ENCODE peak calls at places on chromosomes 2 and 18, in seven cellular contexts. R is GM12878, U is adrenal gland, T is K562, M is tibial nerve, S is spleen, X is HepG2. J is an unnamed sample.

GRCh38 chr2:71925268-71926097 is 222.2 kb downstream of the CYP26B1 start:
- DNase-seq in T (no peak), U (no peak), X (no peak), S (no peak), R (no peak), M (no peak), J (no peak)

GRCh38 chr2:105380432-105381118 is 18.3 kb downstream of the FHL2 start:
- DNase-seq in U (no peak), M (no peak), T (no peak), X (no peak), S (no peak), R (no peak), J (no peak)

GRCh38 chr2:85999131-85999831 is 106.4 kb downstream of the POLR1A start:
- DNase-seq in R (peak; percentile 77), M (no peak), U (no peak), X (no peak), S (peak; percentile 77), T (peak; percentile 31), J (no peak)

GRCh38 chr2:25086070-25086560 is 44.2 kb downstream of the EFR3B start:
- DNase-seq in X (no peak), S (no peak), R (no peak), U (no peak), T (no peak), M (no peak), J (no peak)

GRCh38 chr2:16635796-16636699 is 29.6 kb downstream of the CYRIA start:
- DNase-seq in R (no peak), U (no peak), T (peak; percentile 83), M (no peak), X (no peak), S (no peak), J (no peak)

GRCh38 chr2:32453242-32454062 is 96.6 kb downstream of the BIRC6 start:
- DNase-seq in T (no peak), X (peak; percentile 53), R (no peak), U (no peak), M (no peak), S (no peak), J (no peak)

GRCh38 chr2:9085353-9085752 is 81.9 kb upstream of the MBOAT2 start:
- DNase-seq in T (no peak), S (no peak), M (no peak), R (no peak), U (no peak), X (no peak), J (no peak)

GRCh38 chr2:239322414-239323086 is 78.3 kb downstream of the HDAC4 start:
- DNase-seq in X (no peak), S (peak; percentile 75), U (peak; percentile 57), R (no peak), T (peak; percentile 27), M (no peak), J (no peak)

GRCh38 chr2:104854507-104855173 is 725 bp downstream of the POU3F3 start:
- DNase-seq in M (no peak), S (no peak), U (no peak), T (no peak), X (no peak), R (no peak), J (no peak)

GRCh38 chr2:169714699-169715098 is 18.9 kb upstream of the KLHL23 start:
- DNase-seq in X (no peak), U (no peak), S (no peak), T (no peak), R (no peak), M (no peak), J (no peak)

GRCh38 chr18:77201508-77201907 is 48.1 kb upstream of the GALR1 start:
- DNase-seq in M (no peak), U (no peak), S (no peak), R (no peak), T (no peak), X (no peak), J (no peak)

GRCh38 chr2:196372811-196373664 is 201.7 kb upstream of the STK17B start:
- DNase-seq in U (no peak), T (peak; percentile 53), S (no peak), R (no peak), M (no peak), X (no peak), J (no peak)

GRCh38 chr2:173657996-173658717 is 303.5 kb downstream of the CDCA7 start:
- DNase-seq in R (no peak), S (no peak), M (no peak), T (no peak), X (peak; percentile 26), U (peak; percentile 68), J (no peak)

GRCh38 chr2:8306530-8307351 is 375.1 kb upstream of the ID2 start:
- DNase-seq in M (no peak), R (no peak), S (no peak), T (no peak), U (no peak), X (no peak), J (peak; percentile 44)

GRCh38 chr2:56680971-56681631 is 497.3 kb downstream of the CCDC85A start:
- DNase-seq in X (no peak), R (no peak), T (no peak), M (no peak), U (no peak), S (no peak), J (no peak)

GRCh38 chr2:46286715-46287114 is 10.5 kb upstream of the EPAS1 start:
- DNase-seq in U (no peak), X (no peak), T (no peak), S (no peak), M (no peak), R (no peak), J (no peak)

GRCh38 chr2:14634885-14635871 is 2.7 kb downstream of the LRATD1 start:
- DNase-seq in X (no peak), R (no peak), T (peak; percentile 54), M (peak; percentile 51), S (peak; percentile 73), U (peak; percentile 78), J (peak; percentile 87)

GRCh38 chr2:204475403-204475802 is 69.9 kb upstream of the PARD3B start:
- DNase-seq in S (no peak), X (no peak), T (no peak), M (no peak), R (no peak), U (no peak), J (no peak)

GRCh38 chr2:15732341-15733077 is 140.8 kb downstream of the DDX1 start:
- DNase-seq in R (peak; percentile 38), X (no peak), U (no peak), S (no peak), M (no peak), T (no peak), J (no peak)

GRCh38 chr18:12434541-12434929 is 26.8 kb downstream of the PRELID3A start:
- DNase-seq in U (no peak), T (no peak), X (no peak), S (peak; percentile 45), M (no peak), R (no peak), J (no peak)

GRCh38 chr2:39990335-39990734 is 211.3 kb upstream of the THUMPD2 start:
- DNase-seq in X (no peak), R (no peak), S (no peak), U (no peak), M (no peak), T (no peak), J (no peak)

GRCh38 chr2:48479923-48480322 is 50.0 kb upstream of the STON1 start:
- DNase-seq in R (no peak), S (no peak), X (no peak), T (no peak), M (no peak), U (no peak), J (no peak)

GRCh38 chr18:48623468-48624220 is 84.8 kb downstream of the CTIF start:
- DNase-seq in X (no peak), S (no peak), T (peak; percentile 8), R (no peak), U (no peak), M (no peak), J (no peak)

GRCh38 chr2:239162141-239162821 is 238.5 kb downstream of the HDAC4 start:
- DNase-seq in S (peak; percentile 64), M (peak; percentile 6), U (no peak), X (no peak), R (no peak), T (no peak), J (no peak)

GRCh38 chr2:41199320-41199719 is 747.4 kb upstream of the SLC8A1 start:
- DNase-seq in S (no peak), U (no peak), M (no peak), T (no peak), X (no peak), R (no peak), J (no peak)

GRCh38 chr18:27118964-27119363 is 66.1 kb downstream of the CHST9 start:
- DNase-seq in R (no peak), M (no peak), S (no peak), T (no peak), U (no peak), X (no peak), J (no peak)
- H3K27ac ChIP-seq in R (no peak overlapping the region), M (no peak overlapping the region), S (no peak overlapping the region), T (no peak overlapping the region), U (no peak overlapping the region), X (no peak overlapping the region), J (no peak overlapping the region)

GRCh38 chr2:28753043-28753683 is 1.5 kb downstream of the PPP1CB start:
- DNase-seq in U (peak; percentile 46), S (peak; percentile 79), M (peak; percentile 53), X (peak; percentile 69), R (no peak), T (peak; percentile 76), J (peak; percentile 82)
- TF ChIP-seq POLR2A in U (no peak), S (no peak), M (peak; percentile 20), X (no peak), R (no peak), T (no peak), J (peak; percentile 46)

GRCh38 chr2:96860065-96861029 is 2.5 kb upstream of the ANKRD39 start:
- DNase-seq in T (no peak), U (no peak), M (no peak), X (no peak), R (no peak), S (peak; percentile 80), J (no peak)

GRCh38 chr2:96861074-96861473 is 3.3 kb upstream of the ANKRD39 start:
- DNase-seq in T (no peak), R (no peak), X (no peak), S (peak; percentile 81), U (no peak), M (no peak), J (no peak)

GRCh38 chr2:96856776-96857673 is 791 bp downstream of the ANKRD39 start:
- DNase-seq in M (no peak), X (peak; percentile 47), U (peak; percentile 42), S (no peak), R (no peak), T (peak; percentile 68), J (peak; percentile 32)

GRCh38 chr2:96859338-96859649 is 1.5 kb upstream of the ANKRD39 start:
- DNase-seq in U (no peak), R (no peak), S (peak; percentile 81), M (no peak), T (peak; percentile 39), X (no peak), J (peak; percentile 26)

DNA sequence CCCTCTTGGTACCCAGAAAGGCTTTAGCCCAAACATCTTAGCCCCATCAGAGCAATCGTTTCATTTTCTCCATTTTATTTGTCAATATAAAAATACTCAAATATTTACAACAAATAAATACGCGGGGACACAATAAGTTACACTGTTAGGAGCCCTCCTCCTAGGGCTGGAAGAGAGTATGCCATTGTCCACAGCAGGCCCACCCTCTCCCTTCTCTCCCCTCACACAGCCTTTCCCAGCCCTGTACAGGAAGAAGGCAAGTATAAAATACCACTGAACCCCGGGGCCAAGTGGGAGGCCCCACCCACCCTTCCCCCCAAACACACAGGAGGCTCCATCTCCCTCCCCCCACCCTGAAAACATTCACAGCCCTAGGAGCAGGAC is 1.9 kb upstream of the ANKRD39 start:
- DNase-seq in X (no peak), R (no peak), S (no peak), U (no peak), T (no peak), M (no peak), J (no peak)
- H3K4me1 ChIP-seq in X (peaks cover 63% of the 10 kb centered on the region), R (peaks cover 3% of the 10 kb centered on the region), S (peaks cover 58% of the 10 kb centered on the region), U (peaks cover 12% of the 10 kb centered on the region), T (peaks cover 24% of the 10 kb centered on the region), M (peaks cover 21% of the 10 kb centered on the region), J (peaks cover 10% of the 10 kb centered on the region)

GRCh38 chr2:202387608-202388342 is 11.6 kb downstream of the BMPR2 start:
- DNase-seq in X (no peak), S (no peak), T (no peak), R (no peak), U (no peak), M (no peak), J (no peak)
- H3K27ac ChIP-seq in X (no peak overlapping the region), S (no peak overlapping the region), T (no peak overlapping the region), R (no peak overlapping the region), U (peak overlapping the region; percentile 12), M (no peak overlapping the region), J (no peak overlapping the region)